ENCODE peak calls at places on chromosomes 11 and 22, in five cellular contexts. S is upper lobe of right lung, V is astrocyte of the cerebellum, I is SK-N-SH, K is natural killer cell. G is an unnamed sample.

GRCh38 chr22:37162221-37163095 is 12.7 kb upstream of the IL2RB start:
- DNase-seq in S (no peak), V (no peak), K (peak), I (no peak), G (no peak)

GRCh38 chr11:122131126-122131525 is 15.1 kb upstream of the BLID start:
- DNase-seq in K (no peak), V (no peak), S (no peak), I (no peak), G (no peak)

GRCh38 chr11:70739811-70740474 is 341.6 kb downstream of the CTTN start:
- DNase-seq in I (no peak), K (no peak), V (no peak), S (peak), G (no peak)

GRCh38 chr11:74142624-74143023 is 28.2 kb downstream of the C2CD3 start:
- DNase-seq in I (no peak), K (no peak), S (no peak), V (no peak), G (no peak)

GRCh38 chr22:32660292-32660691 is 141.2 kb upstream of the TIMP3 start:
- DNase-seq in I (peak), K (peak), S (peak), V (peak), G (no peak)

GRCh38 chr11:4713241-4713640 is 8.7 kb downstream of the MMP26 start:
- DNase-seq in S (no peak), K (no peak), V (no peak), I (no peak), G (no peak)

GRCh38 chr22:20610243-20610686 is 102.9 kb downstream of the MED15 start:
- DNase-seq in V (no peak), I (no peak), S (no peak), K (peak), G (peak)

GRCh38 chr11:62108971-62109391 is 14.8 kb upstream of the INCENP start:
- DNase-seq in S (no peak), V (peak), K (no peak), I (no peak), G (no peak)

GRCh38 chr11:128908391-128909246 is 17.5 kb downstream of the KCNJ5 start:
- DNase-seq in K (no peak), S (no peak), I (peak), V (no peak), G (no peak)

GRCh38 chr11:4040461-4040860 is 54.1 kb upstream of the RRM1 start:
- DNase-seq in S (no peak), V (no peak), K (no peak), I (no peak), G (no peak)

GRCh38 chr11:101401245-101401644 is 182.6 kb downstream of the TRPC6 start:
- DNase-seq in V (no peak), S (no peak), I (no peak), K (no peak), G (no peak)

DNA sequence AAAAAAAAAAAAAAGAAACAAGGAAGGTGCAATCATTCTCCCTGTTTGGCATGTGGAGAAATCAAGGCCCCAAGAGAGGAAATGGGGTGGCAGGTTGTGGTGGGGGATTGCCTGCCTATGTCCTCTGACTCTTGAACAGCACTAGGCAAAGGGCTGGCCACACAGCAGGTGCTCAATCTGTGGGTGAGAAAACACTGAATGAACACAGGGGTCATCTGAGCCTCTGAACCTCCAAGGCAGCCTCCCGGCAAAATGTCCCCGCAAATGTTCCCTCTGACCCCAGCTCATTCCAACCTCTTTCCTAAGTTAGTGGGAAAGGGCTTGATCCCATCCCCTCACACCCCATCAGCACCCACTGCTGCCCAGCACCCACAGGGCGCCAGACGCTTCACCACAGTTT is 4.6 kb downstream of the PLA2G6 start:
- DNase-seq in K (peak), V (no peak), S (no peak), I (no peak), G (no peak)
- TF ChIP-seq CTCF in K (no peak), V (no peak), S (no peak), I (no peak), G (no peak)

GRCh38 chr11:124069429-124070401 is 28.6 kb upstream of the OR10G7 start:
- DNase-seq in K (no peak), V (peak), I (peak), S (peak), G (no peak)
- TF ChIP-seq CTCF in K (no peak), V (peak), I (peak), S (peak), G (peak)

GRCh38 chr11:120061761-120062560 is 76.0 kb downstream of the TRIM29 start:
- DNase-seq in S (no peak), K (no peak), I (no peak), V (no peak), G (peak)
- TF ChIP-seq CTCF in S (no peak), K (no peak), I (no peak), V (no peak), G (peak)

GRCh38 chr11:78079232-78080083 is at the start of gene NDUFC2:
- DNase-seq in I (peak), V (peak), S (peak), K (peak), G (peak)

GRCh38 chr11:78081583-78081982 is 1.9 kb upstream of the NDUFC2 start:
- DNase-seq in I (no peak), S (no peak), V (no peak), K (no peak), G (no peak)

GRCh38 chr11:78078218-78079167 is 1.2 kb downstream of the NDUFC2 start:
- DNase-seq in V (no peak), I (no peak), S (no peak), K (no peak), G (no peak)

GRCh38 chr11:78080818-78081495 is 1.3 kb upstream of the NDUFC2 start:
- DNase-seq in K (no peak), V (peak), S (no peak), I (no peak), G (no peak)

GRCh38 chr11:78080084-78080817 is 589 bp upstream of the NDUFC2 start:
- DNase-seq in V (no peak), S (no peak), I (no peak), K (no peak), G (no peak)
- TF ChIP-seq CTCF in V (no peak), S (no peak), I (no peak), K (no peak), G (no peak)

DNA sequence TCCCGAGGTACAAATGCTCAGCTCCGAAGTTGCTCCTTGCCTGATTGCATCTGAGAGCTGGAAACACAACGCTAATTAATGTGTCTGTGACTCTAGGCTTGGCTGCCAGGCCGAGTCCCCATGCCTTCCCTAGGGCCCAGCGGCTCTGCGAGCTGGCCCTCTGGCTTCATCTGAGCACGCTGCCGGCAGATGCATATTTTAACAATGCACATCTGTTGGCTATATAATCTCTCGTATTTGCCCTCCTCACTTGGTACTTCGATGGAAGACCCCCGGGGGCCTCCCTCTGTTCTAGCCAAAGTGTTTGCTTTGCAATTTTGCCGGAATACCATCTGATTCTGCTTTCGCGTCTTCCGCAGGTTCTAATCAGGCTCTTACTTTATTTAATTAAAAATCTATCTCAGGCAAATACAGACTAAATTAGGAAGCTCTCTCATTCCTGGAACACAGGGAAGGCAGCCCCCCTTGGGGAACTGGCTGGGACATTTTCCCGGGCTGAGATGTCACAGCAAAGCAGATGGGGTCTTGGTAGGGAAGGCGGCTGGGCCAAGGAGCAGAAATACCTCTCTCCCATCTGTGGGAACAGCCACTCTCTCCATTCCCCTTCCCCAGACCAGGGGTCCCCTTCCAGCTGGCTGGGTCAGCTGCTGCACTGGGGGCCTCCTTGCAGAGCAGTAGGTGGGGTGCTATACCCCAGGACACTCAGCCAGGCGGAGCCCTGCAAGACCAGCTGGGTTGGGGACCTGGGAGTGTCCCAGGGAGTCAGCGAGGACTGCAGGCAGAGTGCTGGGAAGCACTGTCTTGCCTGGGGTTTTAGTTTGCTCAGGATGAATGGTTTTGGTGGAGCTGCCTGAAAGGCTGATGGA is 162.9 kb downstream of the ST3GAL4 start:
- DNase-seq in V (no peak), I (peak), S (peak), K (no peak), G (no peak)
- TF ChIP-seq CTCF in V (no peak), I (no peak), S (no peak), K (no peak), G (no peak)

GRCh38 chr11:19511066-19511412 is 201.6 kb upstream of the NAV2 start:
- DNase-seq in V (no peak), K (no peak), S (no peak), I (no peak), G (no peak)

GRCh38 chr11:19512621-19513020 is 200.0 kb upstream of the NAV2 start:
- DNase-seq in S (no peak), I (no peak), K (no peak), V (no peak), G (no peak)

GRCh38 chr11:19511413-19512183 is 201.0 kb upstream of the NAV2 start:
- DNase-seq in K (no peak), V (peak), S (peak), I (no peak), G (no peak)

GRCh38 chr11:19508166-19508565 is 204.5 kb upstream of the NAV2 start:
- DNase-seq in S (no peak), I (no peak), V (no peak), K (no peak), G (no peak)

GRCh38 chr11:19510468-19510867 is 202.2 kb upstream of the NAV2 start:
- DNase-seq in K (no peak), S (no peak), I (no peak), V (no peak), G (no peak)
- TF ChIP-seq CTCF in K (no peak), S (no peak), I (no peak), V (no peak), G (no peak)

GRCh38 chr11:64384039-64384737 is 25.2 kb downstream of the RPS6KA4 start:
- DNase-seq in S (no peak), V (no peak), K (no peak), I (no peak), G (no peak)

GRCh38 chr11:64385953-64386704 is 27.2 kb downstream of the RPS6KA4 start:
- DNase-seq in I (no peak), V (no peak), K (no peak), S (no peak), G (no peak)

GRCh38 chr11:64387916-64388315 is 29.0 kb downstream of the RPS6KA4 start:
- DNase-seq in I (no peak), K (no peak), V (no peak), S (no peak), G (no peak)

GRCh38 chr11:64383580-64383979 is 24.6 kb downstream of the RPS6KA4 start:
- DNase-seq in S (no peak), K (no peak), I (no peak), V (no peak), G (no peak)

GRCh38 chr11:64384981-64385952 is 26.3 kb downstream of the RPS6KA4 start:
- DNase-seq in K (no peak), V (no peak), I (no peak), S (no peak), G (no peak)
- TF ChIP-seq CTCF in K (no peak), V (no peak), I (no peak), S (no peak), G (no peak)

G was measured in type B pancreatic cell.